ENCODE peak calls at places on chromosomes 1 and 21, in nine cellular contexts. E is Panc1, R is GM23338, T is A549, X is HCT116, H is SK-N-SH, L is HepG2, D is K562, I is GM12878. O is an unnamed sample.

GRCh38 chr1:79188371-79188770 is 181.8 kb upstream of the ADGRL4 start:
- DNase-seq in E (peak; percentile 72), R (no peak), T (no peak), X (no peak), H (no peak), L (no peak), D (no peak), I (no peak), O (no peak)

GRCh38 chr1:44985747-44986359 is 542 bp downstream of the EIF2B3 start:
- DNase-seq in E (no peak), R (no peak), T (no peak), X (no peak), H (no peak), L (no peak), D (peak; percentile 38), I (no peak), O (no peak)

GRCh38 chr21:43916691-43917514 is 51.9 kb downstream of the AGPAT3 start:
- DNase-seq in E (no peak), R (no peak), T (no peak), X (no peak), H (no peak), L (no peak), D (peak; percentile 75), I (peak; percentile 71), O (no peak)

GRCh38 chr1:65334081-65334480 is 24.7 kb downstream of the DNAJC6 start:
- DNase-seq in E (no peak), R (no peak), T (no peak), X (no peak), H (no peak), L (no peak), D (no peak), I (no peak), O (no peak)

GRCh38 chr1:21721271-21721985 is 52.3 kb upstream of the RAP1GAP start:
- DNase-seq in E (no peak), R (no peak), T (no peak), X (no peak), H (no peak), L (no peak), D (no peak), I (no peak), O (no peak)

GRCh38 chr1:24635195-24635843 is 7.8 kb upstream of the SRRM1 start:
- DNase-seq in E (peak; percentile 58), R (peak; percentile 88), T (peak; percentile 76), X (peak; percentile 65), H (peak; percentile 66), L (peak; percentile 72), D (peak; percentile 42), I (no peak), O (peak; percentile 6)

GRCh38 chr1:237972186-237972585 is 81.5 kb upstream of the ZP4 start:
- DNase-seq in E (no peak), R (no peak), T (no peak), X (no peak), H (peak; percentile 4), L (no peak), D (no peak), I (no peak), O (no peak)

GRCh38 chr1:156465747-156466365 is 34.7 kb downstream of the MEF2D start:
- DNase-seq in E (no peak), R (peak; percentile 79), T (peak; percentile 38), X (no peak), H (peak; percentile 31), L (peak; percentile 17), D (no peak), I (no peak), O (no peak)

GRCh38 chr1:233607252-233608119 is 6.4 kb upstream of the KCNK1 start:
- DNase-seq in E (no peak), R (no peak), T (no peak), X (no peak), H (no peak), L (no peak), D (peak; percentile 33), I (no peak), O (no peak)

GRCh38 chr1:47971385-47971784 is 25.8 kb downstream of the TRABD2B start:
- DNase-seq in E (no peak), R (no peak), T (no peak), X (no peak), H (no peak), L (no peak), D (no peak), I (no peak), O (no peak)

GRCh38 chr1:42841440-42842147 is 4.8 kb upstream of the ZNF691 start:
- DNase-seq in E (no peak), R (no peak), T (no peak), X (no peak), H (no peak), L (no peak), D (no peak), I (no peak), O (no peak)

GRCh38 chr1:179129702-179130473 is 48.0 kb downstream of the TOR3A start:
- DNase-seq in E (no peak), R (no peak), T (peak; percentile 25), X (no peak), H (no peak), L (no peak), D (no peak), I (peak; percentile 59), O (peak; percentile 19)

GRCh38 chr1:215526147-215526845 is 40.8 kb upstream of the KCTD3 start:
- DNase-seq in E (peak; percentile 30), R (peak; percentile 72), T (peak; percentile 52), X (peak; percentile 43), H (peak; percentile 15), L (peak; percentile 45), D (peak; percentile 46), I (peak; percentile 16), O (no peak)

GRCh38 chr1:14952626-14953314 is 200.8 kb upstream of the TMEM51 start:
- DNase-seq in E (no peak), R (no peak), T (no peak), X (no peak), H (no peak), L (peak; percentile 96), D (no peak), I (no peak), O (no peak)

GRCh38 chr1:79193211-79194079 is 186.9 kb upstream of the ADGRL4 start:
- DNase-seq in E (peak; percentile 73), R (peak; percentile 75), T (peak; percentile 18), X (peak; percentile 34), H (no peak), L (no peak), D (no peak), I (peak; percentile 41), O (no peak)

GRCh38 chr1:66333463-66334232 is 200.3 kb upstream of the SGIP1 start:
- DNase-seq in E (no peak), R (peak; percentile 38), T (no peak), X (no peak), H (no peak), L (no peak), D (no peak), I (no peak), O (no peak)

GRCh38 chr1:92902406-92902744 is 58.9 kb downstream of the DIPK1A start:
- DNase-seq in E (no peak), R (no peak), T (no peak), X (no peak), H (no peak), L (no peak), D (no peak), I (no peak), O (no peak)

GRCh38 chr1:236451796-236452373 is 57.8 kb downstream of the EDARADD start:
- DNase-seq in E (no peak), R (peak; percentile 82), T (peak; percentile 46), X (peak; percentile 22), H (peak; percentile 40), L (peak; percentile 28), D (peak; percentile 74), I (no peak), O (peak; percentile 6)

GRCh38 chr1:23456226-23456625 is 27.8 kb downstream of the ASAP3 start:
- DNase-seq in E (no peak), R (no peak), T (no peak), X (no peak), H (no peak), L (no peak), D (no peak), I (no peak), O (no peak)

GRCh38 chr1:54398963-54399528 is 7.1 kb downstream of the SSBP3 start:
- DNase-seq in E (no peak), R (no peak), T (no peak), X (no peak), H (no peak), L (no peak), D (no peak), I (no peak), O (no peak)

GRCh38 chr1:115409097-115409852 is 71.2 kb upstream of the NGF start:
- DNase-seq in E (no peak), R (no peak), T (no peak), X (no peak), H (no peak), L (no peak), D (no peak), I (no peak), O (no peak)
- H3K4me3 ChIP-seq in E (no peak overlapping the region), R (no peak overlapping the region), T (no peak overlapping the region), X (no peak overlapping the region), H (no peak overlapping the region), L (no peak overlapping the region), D (no peak overlapping the region), I (no peak overlapping the region), O (no peak overlapping the region)

DNA sequence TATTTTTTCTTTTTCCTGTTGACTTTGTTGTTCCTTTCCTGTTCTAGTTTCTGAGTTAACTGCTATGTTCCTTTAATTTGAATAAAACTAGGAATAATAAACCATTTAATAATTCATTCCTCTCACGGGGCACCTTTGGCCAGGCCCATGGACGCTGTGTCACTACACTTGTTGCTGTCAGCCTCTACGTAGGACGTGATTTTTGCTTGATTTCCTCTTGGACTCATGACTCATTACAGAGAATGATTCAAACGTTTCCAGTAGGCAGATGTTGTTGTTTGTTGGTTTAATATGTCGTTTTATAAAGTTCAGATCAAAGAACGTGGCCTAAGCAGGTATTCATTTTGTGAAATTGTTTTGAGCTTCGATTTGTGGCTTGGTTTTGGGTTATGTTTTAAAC is 9.1 kb upstream of the SLC19A1 start:
- DNase-seq in E (peak; percentile 55), R (no peak), T (peak; percentile 79), X (peak; percentile 63), H (no peak), L (no peak), D (no peak), I (peak; percentile 35), O (no peak)
- TF ChIP-seq REST in E (no peak), R (no peak), T (no peak), X (no peak), H (no peak), L (no peak), D (no peak), I (no peak), O (no peak)

GRCh38 chr1:246052603-246053002 is 454.5 kb downstream of the SMYD3 start:
- DNase-seq in E (no peak), R (no peak), T (no peak), X (no peak), H (no peak), L (no peak), D (no peak), I (no peak), O (no peak)
- H3K4me3 ChIP-seq in E (no peak overlapping the region), R (no peak overlapping the region), T (no peak overlapping the region), X (no peak overlapping the region), H (no peak overlapping the region), L (no peak overlapping the region), D (no peak overlapping the region), I (no peak overlapping the region), O (no peak overlapping the region)

DNA sequence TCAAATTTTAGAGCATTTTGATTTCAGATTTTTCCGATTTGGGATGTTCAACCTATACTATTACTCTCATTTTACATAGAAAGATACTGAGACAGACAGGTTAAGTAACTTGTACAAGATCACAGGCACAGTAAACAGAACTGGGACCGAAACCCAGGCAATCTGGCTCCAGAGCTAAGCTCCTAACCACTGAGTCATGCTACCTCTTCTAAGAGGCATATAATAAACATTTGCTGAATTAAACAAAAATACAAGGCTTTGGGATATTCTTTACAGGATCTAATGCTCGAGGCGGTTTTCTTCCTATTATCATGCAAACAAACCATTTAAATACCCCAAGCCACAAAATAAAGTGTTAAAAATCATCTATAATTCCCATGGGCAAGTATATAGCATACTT is 50.3 kb downstream of the MCOLN2 start:
- DNase-seq in E (no peak), R (no peak), T (no peak), X (no peak), H (no peak), L (no peak), D (no peak), I (no peak), O (no peak)
- TF ChIP-seq REST in E (no peak), R (no peak), T (no peak), X (no peak), H (no peak), L (no peak), D (no peak), I (no peak), O (no peak)

O was measured in HL-60.